ENCODE peak calls at places on chromosomes 12 and 14, in five cellular contexts. M is CD8-positive, alpha-beta T cell; A is cardiac fibroblast; B is breast epithelium; H is lung. S is an unnamed sample.
A peak's percentile ranks its signal among the peaks of the same experiment; 100 is the strongest.

GRCh38 chr14:67569011-67569650 is 30.9 kb downstream of the PIGH start:
- DNase-seq in M (no peak), A (no peak), B (no peak), H (no peak), S (no peak)

GRCh38 chr12:32586390-32586789 is 92.7 kb upstream of the DNM1L start:
- DNase-seq in M (no peak), A (peak; percentile 79), B (no peak), H (no peak), S (no peak)

GRCh38 chr12:96255077-96255476 is 60.9 kb downstream of the ELK3 start:
- DNase-seq in M (no peak), A (peak; percentile 91), B (no peak), H (peak; percentile 60), S (peak; percentile 48)

GRCh38 chr12:10753066-10753465 is 29.9 kb upstream of the YBX3 start:
- DNase-seq in M (no peak), A (peak; percentile 77), B (no peak), H (no peak), S (no peak)

GRCh38 chr12:109720152-109720855 is 6.7 kb downstream of the FAM222A start:
- DNase-seq in M (no peak), A (no peak), B (no peak), H (no peak), S (no peak)

GRCh38 chr14:98477935-98478334 is 794.1 kb downstream of the BCL11B start:
- DNase-seq in M (no peak), A (no peak), B (no peak), H (no peak), S (no peak)

GRCh38 chr12:105765053-105766019 is 373.4 kb downstream of the NUAK1 start:
- DNase-seq in M (no peak), A (no peak), B (no peak), H (no peak), S (no peak)

GRCh38 chr12:123233505-123234299 is 466 bp downstream of the MTRFR start:
- DNase-seq in M (no peak), A (no peak), B (no peak), H (no peak), S (no peak)

GRCh38 chr14:41137741-41138140 is 468.9 kb upstream of the LRFN5 start:
- DNase-seq in M (no peak), A (no peak), B (no peak), H (no peak), S (no peak)

GRCh38 chr14:88554458-88555286 is at the start of gene PTPN21:
- DNase-seq in M (no peak), A (peak; percentile 75), B (peak; percentile 79), H (peak; percentile 75), S (peak; percentile 60)

GRCh38 chr14:99273724-99274345 is 1.8 kb upstream of the BCL11B start:
- DNase-seq in M (peak; percentile 22), A (no peak), B (no peak), H (no peak), S (no peak)